ENCODE peak calls at places on chromosome 17, in seven cellular contexts. H is sigmoid colon, K is head of caudate nucleus, N is GM13977, X is AG04450, P is NCI-H1436, A is ovary. B is an unnamed sample.
A peak's percentile ranks its signal among the peaks of the same experiment; 100 is the strongest.

GRCh38 chr17:59853168-59853918 is 39.4 kb downstream of the TUBD1 start:
- DNase-seq in X (peak; percentile 97), N (no peak), H (peak; percentile 65), A (peak; percentile 63), P (no peak), K (no peak), B (peak; percentile 94)

GRCh38 chr17:48416971-48417370 is 13.0 kb downstream of the SKAP1 start:
- DNase-seq in X (no peak), K (no peak), A (no peak), N (no peak), P (no peak), H (no peak), B (no peak)

GRCh38 chr17:7080445-7081041 is 492 bp upstream of the CLEC10A start:
- DNase-seq in X (no peak), P (no peak), H (no peak), A (no peak), N (no peak), K (no peak), B (no peak)

GRCh38 chr17:49523706-49524472 is 28.8 kb downstream of the NGFR start:
- DNase-seq in P (peak; percentile 91), X (no peak), K (no peak), A (no peak), N (no peak), H (no peak), B (peak; percentile 68)

GRCh38 chr17:76054112-76054476 is 18.2 kb downstream of the SRP68 start:
- DNase-seq in H (no peak), K (no peak), A (no peak), X (no peak), P (no peak), N (no peak), B (peak; percentile 42)

GRCh38 chr17:67602974-67603373 is 114.8 kb upstream of the NOL11 start:
- DNase-seq in A (no peak), X (no peak), H (no peak), K (no peak), N (peak; percentile 74), P (peak; percentile 66), B (peak; percentile 24)

GRCh38 chr17:41535764-41536481 is 7.8 kb upstream of the KRT19 start:
- DNase-seq in K (no peak), N (no peak), X (no peak), A (peak; percentile 18), H (no peak), P (no peak), B (no peak)

GRCh38 chr17:70564006-70564620 is 394.8 kb downstream of the KCNJ2 start:
- DNase-seq in P (no peak), A (no peak), K (no peak), H (no peak), N (no peak), X (no peak), B (no peak)

GRCh38 chr17:40122944-40123810 is 1.4 kb downstream of the MSL1 start:
- DNase-seq in H (no peak), N (peak; percentile 76), P (peak; percentile 51), X (no peak), K (peak; percentile 57), A (peak; percentile 74), B (peak; percentile 57)

GRCh38 chr17:41919165-41919817 is 540 bp upstream of the ACLY start:
- DNase-seq in H (no peak), X (no peak), N (no peak), K (peak; percentile 48), P (no peak), A (no peak), B (no peak)